ENCODE peak calls at places on chromosomes 12 and 14, in eight cellular contexts. One of them, this sample, is unnamed. For H3K79me2, the result is how much of the 10 kb centered on the place peaks cover.

GRCh38 chr12:124523071-124523470 is 44.3 kb downstream of the NCOR2 start:
- DNase-seq in GM23248: peak
- DNase-seq in K562: no peak
- DNase-seq in GM23338: no peak
- DNase-seq in PC-3: no peak
- DNase-seq in neural progenitor cell: no peak
- DNase-seq in endothelial cell of umbilical vein: peak
- DNase-seq in PC-9: no peak
- DNase-seq in this sample: no peak

GRCh38 chr12:128807161-128807724 is 16.5 kb downstream of the SLC15A4 start:
- DNase-seq in GM23248: no peak
- DNase-seq in K562: no peak
- DNase-seq in GM23338: no peak
- DNase-seq in PC-3: no peak
- DNase-seq in neural progenitor cell: no peak
- DNase-seq in endothelial cell of umbilical vein: no peak
- DNase-seq in PC-9: no peak
- DNase-seq in this sample: no peak

GRCh38 chr14:73235531-73236155 is 1.7 kb upstream of the PAPLN start:
- DNase-seq in GM23248: no peak
- DNase-seq in K562: no peak
- DNase-seq in GM23338: peak
- DNase-seq in PC-3: no peak
- DNase-seq in neural progenitor cell: peak
- DNase-seq in endothelial cell of umbilical vein: no peak
- DNase-seq in PC-9: no peak
- DNase-seq in this sample: peak

GRCh38 chr14:93959239-93960107 is 16.9 kb downstream of the ASB2 start:
- DNase-seq in GM23248: peak
- DNase-seq in K562: peak
- DNase-seq in GM23338: peak
- DNase-seq in PC-3: peak
- DNase-seq in neural progenitor cell: no peak
- DNase-seq in endothelial cell of umbilical vein: peak
- DNase-seq in PC-9: peak
- DNase-seq in this sample: peak

GRCh38 chr14:73245401-73246325 is 8.4 kb downstream of the PAPLN start:
- DNase-seq in GM23248: no peak
- DNase-seq in K562: peak
- DNase-seq in GM23338: peak
- DNase-seq in PC-3: no peak
- DNase-seq in neural progenitor cell: peak
- DNase-seq in endothelial cell of umbilical vein: peak
- DNase-seq in PC-9: no peak
- DNase-seq in this sample: no peak

GRCh38 chr12:131607658-131608447 is 103.0 kb upstream of the SFSWAP start:
- DNase-seq in GM23248: no peak
- DNase-seq in K562: no peak
- DNase-seq in GM23338: no peak
- DNase-seq in PC-3: no peak
- DNase-seq in neural progenitor cell: no peak
- DNase-seq in endothelial cell of umbilical vein: no peak
- DNase-seq in PC-9: no peak
- DNase-seq in this sample: no peak

GRCh38 chr12:94026566-94026965 is 121.8 kb upstream of the PLXNC1 start:
- DNase-seq in GM23248: no peak
- DNase-seq in K562: no peak
- DNase-seq in GM23338: no peak
- DNase-seq in PC-3: no peak
- DNase-seq in neural progenitor cell: no peak
- DNase-seq in endothelial cell of umbilical vein: no peak
- DNase-seq in PC-9: no peak
- DNase-seq in this sample: no peak

GRCh38 chr14:23354990-23355389 is 2.3 kb upstream of the SLC22A17 start:
- DNase-seq in GM23248: no peak
- DNase-seq in K562: no peak
- DNase-seq in GM23338: no peak
- DNase-seq in PC-3: no peak
- DNase-seq in neural progenitor cell: no peak
- DNase-seq in endothelial cell of umbilical vein: no peak
- DNase-seq in PC-9: no peak
- DNase-seq in this sample: no peak

GRCh38 chr12:69290545-69291277 is 51.3 kb downstream of the CPSF6 start:
- DNase-seq in GM23248: peak
- DNase-seq in K562: peak
- DNase-seq in GM23338: peak
- DNase-seq in PC-3: peak
- DNase-seq in neural progenitor cell: peak
- DNase-seq in endothelial cell of umbilical vein: peak
- DNase-seq in PC-9: peak
- DNase-seq in this sample: peak

GRCh38 chr14:59588136-59588535 is 11.5 kb upstream of the CCDC175 start:
- DNase-seq in GM23248: no peak
- DNase-seq in K562: no peak
- DNase-seq in GM23338: no peak
- DNase-seq in PC-3: no peak
- DNase-seq in neural progenitor cell: no peak
- DNase-seq in endothelial cell of umbilical vein: no peak
- DNase-seq in PC-9: no peak
- DNase-seq in this sample: no peak

GRCh38 chr14:91968280-91968679 is 20.8 kb upstream of the FBLN5 start:
- DNase-seq in GM23248: no peak
- DNase-seq in K562: no peak
- DNase-seq in GM23338: no peak
- DNase-seq in PC-3: no peak
- DNase-seq in neural progenitor cell: no peak
- DNase-seq in endothelial cell of umbilical vein: no peak
- DNase-seq in PC-9: no peak
- DNase-seq in this sample: no peak

GRCh38 chr12:104022816-104023215 is 27.2 kb downstream of the GLT8D2 start:
- DNase-seq in GM23248: no peak
- DNase-seq in K562: no peak
- DNase-seq in GM23338: no peak
- DNase-seq in PC-3: no peak
- DNase-seq in neural progenitor cell: no peak
- DNase-seq in endothelial cell of umbilical vein: no peak
- DNase-seq in PC-9: no peak
- DNase-seq in this sample: no peak

GRCh38 chr12:108720757-108721514 is 10.4 kb downstream of the CORO1C start:
- DNase-seq in GM23248: peak
- DNase-seq in K562: no peak
- DNase-seq in GM23338: no peak
- DNase-seq in PC-3: peak
- DNase-seq in neural progenitor cell: no peak
- DNase-seq in endothelial cell of umbilical vein: no peak
- DNase-seq in PC-9: peak
- DNase-seq in this sample: peak

GRCh38 chr12:34340534-34341361 is 318.5 kb downstream of the ALG10 start:
- DNase-seq in GM23248: no peak
- DNase-seq in K562: no peak
- DNase-seq in GM23338: no peak
- DNase-seq in PC-3: peak
- DNase-seq in neural progenitor cell: no peak
- DNase-seq in endothelial cell of umbilical vein: no peak
- DNase-seq in PC-9: no peak
- DNase-seq in this sample: no peak

GRCh38 chr14:50099335-50099734 is 17.0 kb downstream of the VCPKMT start:
- DNase-seq in GM23248: peak
- DNase-seq in K562: no peak
- DNase-seq in GM23338: no peak
- DNase-seq in PC-3: peak
- DNase-seq in neural progenitor cell: no peak
- DNase-seq in endothelial cell of umbilical vein: no peak
- DNase-seq in PC-9: peak
- DNase-seq in this sample: no peak

GRCh38 chr14:71372411-71372838 is 465.2 kb downstream of the PCNX1 start:
- DNase-seq in GM23248: peak
- DNase-seq in K562: no peak
- DNase-seq in GM23338: no peak
- DNase-seq in PC-3: peak
- DNase-seq in neural progenitor cell: no peak
- DNase-seq in endothelial cell of umbilical vein: peak
- DNase-seq in PC-9: no peak
- DNase-seq in this sample: no peak

DNA sequence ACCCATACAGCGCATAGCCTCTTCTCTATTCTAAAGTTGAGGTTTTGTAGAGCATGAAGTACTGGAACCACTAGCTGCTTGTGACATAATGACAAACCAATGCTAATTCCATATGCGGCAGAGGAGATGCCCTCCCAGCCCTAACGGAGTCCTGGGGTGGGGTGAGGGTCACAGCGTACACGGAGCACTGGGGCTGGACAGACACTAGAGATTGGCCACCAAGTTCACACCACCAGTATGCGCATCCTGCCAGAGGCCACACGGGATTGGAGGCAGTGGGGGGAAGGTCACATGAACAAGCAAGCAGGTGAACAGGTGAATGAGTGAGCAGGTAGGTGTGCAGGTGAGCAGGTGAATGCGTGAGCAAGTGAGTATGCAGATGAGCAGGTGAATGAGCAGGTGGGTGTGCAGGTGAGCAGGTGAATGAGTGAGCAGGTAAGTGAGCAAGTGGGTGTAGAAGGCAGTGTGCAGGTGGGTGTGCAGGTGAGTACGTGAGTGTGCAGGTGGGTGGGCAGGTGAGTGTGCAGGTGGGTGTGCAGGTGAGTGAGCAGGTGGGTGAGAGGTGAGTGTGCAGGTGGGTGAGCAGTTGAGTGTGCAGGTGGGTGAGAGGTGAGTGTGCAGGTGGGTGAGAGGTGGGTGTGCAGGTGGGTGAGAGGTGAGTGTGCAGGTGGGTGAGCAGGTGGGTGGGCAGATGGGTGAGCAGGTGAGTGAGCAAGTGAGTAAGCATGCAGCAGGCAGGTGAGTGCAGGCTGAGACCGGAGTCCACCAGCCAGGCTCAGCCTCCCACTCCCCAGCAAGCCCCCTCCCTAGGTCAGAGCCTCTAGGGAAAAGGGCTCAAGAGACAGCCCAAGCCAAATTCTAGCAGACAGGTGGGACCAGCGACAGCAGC is 52.7 kb downstream of the CCDC85C start:
- DNase-seq in GM23248: no peak
- DNase-seq in K562: no peak
- DNase-seq in GM23338: no peak
- DNase-seq in PC-3: no peak
- DNase-seq in neural progenitor cell: no peak
- DNase-seq in endothelial cell of umbilical vein: no peak
- DNase-seq in PC-9: no peak
- DNase-seq in this sample: no peak
- H3K79me2 ChIP-seq in GM23248: under half
- H3K79me2 ChIP-seq in K562: under half
- H3K79me2 ChIP-seq in GM23338: half or more
- H3K79me2 ChIP-seq in PC-3: half or more
- H3K79me2 ChIP-seq in neural progenitor cell: half or more
- H3K79me2 ChIP-seq in endothelial cell of umbilical vein: under half
- H3K79me2 ChIP-seq in PC-9: under half
- H3K79me2 ChIP-seq in this sample: under half

GRCh38 chr12:57764662-57765002 is 2.2 kb downstream of the CYP27B1 start:
- DNase-seq in GM23248: no peak
- DNase-seq in K562: no peak
- DNase-seq in GM23338: peak
- DNase-seq in PC-3: peak
- DNase-seq in neural progenitor cell: no peak
- DNase-seq in endothelial cell of umbilical vein: no peak
- DNase-seq in PC-9: no peak
- DNase-seq in this sample: no peak
- H3K4me3 ChIP-seq in GM23248: peak
- H3K4me3 ChIP-seq in K562: no peak
- H3K4me3 ChIP-seq in GM23338: peak
- H3K4me3 ChIP-seq in PC-3: peak
- H3K4me3 ChIP-seq in neural progenitor cell: peak
- H3K4me3 ChIP-seq in endothelial cell of umbilical vein: no peak
- H3K4me3 ChIP-seq in PC-9: no peak
- H3K4me3 ChIP-seq in this sample: peak

GRCh38 chr12:57248934-57249742 is 1.8 kb downstream of the STAC3 start:
- DNase-seq in GM23248: no peak
- DNase-seq in K562: peak
- DNase-seq in GM23338: peak
- DNase-seq in PC-3: no peak
- DNase-seq in neural progenitor cell: no peak
- DNase-seq in endothelial cell of umbilical vein: no peak
- DNase-seq in PC-9: no peak
- DNase-seq in this sample: no peak
- H3K27ac ChIP-seq in GM23248: no peak
- H3K27ac ChIP-seq in K562: peak
- H3K27ac ChIP-seq in GM23338: no peak
- H3K27ac ChIP-seq in PC-3: no peak
- H3K27ac ChIP-seq in neural progenitor cell: no peak
- H3K27ac ChIP-seq in endothelial cell of umbilical vein: no peak
- H3K27ac ChIP-seq in PC-9: no peak
- H3K27ac ChIP-seq in this sample: no peak

GRCh38 chr12:88572785-88573565 is 7.3 kb downstream of the KITLG start:
- DNase-seq in GM23248: peak
- DNase-seq in K562: no peak
- DNase-seq in GM23338: peak
- DNase-seq in PC-3: no peak
- DNase-seq in neural progenitor cell: no peak
- DNase-seq in endothelial cell of umbilical vein: peak
- DNase-seq in PC-9: no peak
- DNase-seq in this sample: no peak
- H3K79me2 ChIP-seq in GM23248: half or more
- H3K79me2 ChIP-seq in K562: under half
- H3K79me2 ChIP-seq in GM23338: under half
- H3K79me2 ChIP-seq in PC-3: half or more
- H3K79me2 ChIP-seq in neural progenitor cell: under half
- H3K79me2 ChIP-seq in endothelial cell of umbilical vein: under half
- H3K79me2 ChIP-seq in PC-9: under half
- H3K79me2 ChIP-seq in this sample: under half

GRCh38 chr12:121608301-121608700 is 18.0 kb upstream of the ORAI1 start:
- DNase-seq in GM23248: no peak
- DNase-seq in K562: no peak
- DNase-seq in GM23338: no peak
- DNase-seq in PC-3: no peak
- DNase-seq in neural progenitor cell: no peak
- DNase-seq in endothelial cell of umbilical vein: no peak
- DNase-seq in PC-9: no peak
- DNase-seq in this sample: no peak

GRCh38 chr12:121613424-121613823 is 12.9 kb upstream of the ORAI1 start:
- DNase-seq in GM23248: no peak
- DNase-seq in K562: no peak
- DNase-seq in GM23338: no peak
- DNase-seq in PC-3: peak
- DNase-seq in neural progenitor cell: no peak
- DNase-seq in endothelial cell of umbilical vein: no peak
- DNase-seq in PC-9: no peak
- DNase-seq in this sample: no peak

GRCh38 chr12:121614872-121615467 is 11.4 kb upstream of the ORAI1 start:
- DNase-seq in GM23248: no peak
- DNase-seq in K562: no peak
- DNase-seq in GM23338: no peak
- DNase-seq in PC-3: no peak
- DNase-seq in neural progenitor cell: no peak
- DNase-seq in endothelial cell of umbilical vein: no peak
- DNase-seq in PC-9: no peak
- DNase-seq in this sample: no peak

GRCh38 chr12:121611306-121611705 is 15.0 kb upstream of the ORAI1 start:
- DNase-seq in GM23248: no peak
- DNase-seq in K562: peak
- DNase-seq in GM23338: peak
- DNase-seq in PC-3: no peak
- DNase-seq in neural progenitor cell: no peak
- DNase-seq in endothelial cell of umbilical vein: no peak
- DNase-seq in PC-9: no peak
- DNase-seq in this sample: peak

GRCh38 chr12:121610239-121611149 is 15.8 kb upstream of the ORAI1 start:
- DNase-seq in GM23248: peak
- DNase-seq in K562: no peak
- DNase-seq in GM23338: no peak
- DNase-seq in PC-3: no peak
- DNase-seq in neural progenitor cell: peak
- DNase-seq in endothelial cell of umbilical vein: no peak
- DNase-seq in PC-9: no peak
- DNase-seq in this sample: no peak
- H3K4me3 ChIP-seq in GM23248: peak
- H3K4me3 ChIP-seq in K562: no peak
- H3K4me3 ChIP-seq in GM23338: no peak
- H3K4me3 ChIP-seq in PC-3: no peak
- H3K4me3 ChIP-seq in neural progenitor cell: no peak
- H3K4me3 ChIP-seq in endothelial cell of umbilical vein: no peak
- H3K4me3 ChIP-seq in PC-9: no peak
- H3K4me3 ChIP-seq in this sample: no peak